ENCODE peak calls at places on chromosomes 4 and X, in ten cellular contexts. X, G, D, A, B, Q, H, W, V and T are unnamed samples.
A peak's percentile ranks its signal among the peaks of the same experiment; 100 is the strongest.

GRCh38 chrX:86806786-86807185 is 658.5 kb downstream of the DACH2 start:
- DNase-seq in A (no peak), Q (peak; percentile 56), D (no peak), B (no peak), X (peak; percentile 3), W (peak; percentile 10), G (peak; percentile 3), H (no peak), V (peak; percentile 40), T (no peak)

GRCh38 chr4:76187152-76187551 is 26.5 kb downstream of the SCARB2 start:
- DNase-seq in Q (no peak), X (no peak), A (no peak), W (no peak), H (peak; percentile 8), D (no peak), G (no peak), V (no peak), B (no peak), T (no peak)

GRCh38 chr4:113747949-113748348 is 13.6 kb downstream of the CAMK2D start:
- DNase-seq in V (no peak), W (no peak), B (no peak), A (no peak), G (no peak), H (no peak), X (no peak), Q (no peak), D (no peak), T (no peak)

GRCh38 chrX:6460893-6461490 is 73.9 kb downstream of the VCX3A start:
- DNase-seq in H (no peak), D (no peak), X (no peak), V (no peak), Q (no peak), W (no peak), A (no peak), B (no peak), G (no peak), T (no peak)

GRCh38 chr4:182975806-182976205 is 58.6 kb upstream of the DCTD start:
- DNase-seq in Q (no peak), D (no peak), G (no peak), B (no peak), W (peak; percentile 48), H (no peak), A (peak; percentile 68), V (no peak), X (peak; percentile 90), T (no peak)

GRCh38 chr4:1325681-1326635 is 21.1 kb upstream of the UVSSA start:
- DNase-seq in A (no peak), Q (no peak), B (no peak), G (no peak), H (no peak), D (no peak), V (no peak), W (no peak), X (no peak), T (no peak)

GRCh38 chr4:6917445-6918241 is 8.0 kb downstream of the TBC1D14 start:
- DNase-seq in D (peak; percentile 96), X (no peak), H (peak; percentile 94), Q (peak; percentile 76), G (peak; percentile 56), V (peak; percentile 62), A (peak; percentile 34), W (peak; percentile 26), B (no peak), T (no peak)

GRCh38 chr4:4837921-4838601 is 21.4 kb upstream of the MSX1 start:
- DNase-seq in D (peak; percentile 14), B (no peak), V (peak; percentile 69), G (no peak), H (no peak), A (no peak), W (no peak), X (peak; percentile 17), Q (no peak), T (no peak)

DNA sequence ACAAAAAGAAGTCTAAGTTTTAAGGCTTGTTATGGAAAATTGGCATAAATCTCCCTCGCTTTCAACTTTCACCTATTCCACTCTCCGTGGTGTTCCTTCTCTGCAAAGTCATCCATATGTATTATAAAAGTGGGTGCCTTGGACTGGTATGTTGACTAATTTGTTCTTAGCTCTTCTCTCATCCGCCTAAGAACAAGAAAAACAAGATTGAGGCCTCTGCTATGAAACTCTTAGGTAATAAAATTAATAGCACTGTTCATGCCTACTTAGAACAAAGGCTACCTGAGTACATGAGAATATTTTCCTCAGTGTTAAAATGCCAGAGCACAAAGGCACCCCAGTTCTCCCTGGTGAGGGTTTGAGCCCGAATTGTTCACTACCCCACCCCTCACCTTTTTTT is 1.3 kb downstream of the CNGA1 start:
- DNase-seq in G (no peak), D (no peak), V (no peak), Q (no peak), W (no peak), H (no peak), X (no peak), A (no peak), B (no peak), T (no peak)
- H3K4me3 ChIP-seq in G (no peak overlapping the region), D (no peak overlapping the region), V (no peak overlapping the region), Q (peak overlapping the region; percentile 97), W (no peak overlapping the region), H (no peak overlapping the region), X (no peak overlapping the region), A (no peak overlapping the region), B (no peak overlapping the region), T (no peak overlapping the region)

GRCh38 chrX:75045369-75045768 is 110.7 kb downstream of the ABCB7 start:
- DNase-seq in G (no peak), W (no peak), H (no peak), D (no peak), B (no peak), V (no peak), X (no peak), Q (no peak), A (no peak), T (no peak)
- H3K27ac ChIP-seq in G (no peak overlapping the region), W (no peak overlapping the region), H (no peak overlapping the region), D (no peak overlapping the region), B (no peak overlapping the region), V (no peak overlapping the region), X (no peak overlapping the region), Q (no peak overlapping the region), A (no peak overlapping the region), T (no peak overlapping the region)

GRCh38 chr4:163072222-163072621 is 94.5 kb downstream of the NAF1 start:
- DNase-seq in W (peak; percentile 18), H (no peak), G (no peak), B (no peak), D (no peak), X (no peak), A (no peak), V (no peak), Q (no peak), T (no peak)
- H3K4me1 ChIP-seq in W (no peaks in the 10 kb centered on the region), H (peaks cover 13% of the 10 kb centered on the region), G (no peaks in the 10 kb centered on the region), B (no peaks in the 10 kb centered on the region), D (no peaks in the 10 kb centered on the region), X (no peaks in the 10 kb centered on the region), A (no peaks in the 10 kb centered on the region), V (no peaks in the 10 kb centered on the region), Q (peaks cover 6% of the 10 kb centered on the region), T (no peaks in the 10 kb centered on the region)

GRCh38 chr4:21973850-21974249 is 25.3 kb upstream of the KCNIP4 start:
- DNase-seq in Q (peak; percentile 26), X (no peak), B (no peak), H (no peak), G (no peak), V (no peak), W (no peak), A (no peak), D (no peak), T (no peak)
- H3K4me3 ChIP-seq in Q (no peak overlapping the region), X (no peak overlapping the region), B (no peak overlapping the region), H (no peak overlapping the region), G (no peak overlapping the region), V (no peak overlapping the region), W (no peak overlapping the region), A (no peak overlapping the region), D (no peak overlapping the region), T (no peak overlapping the region)

DNA sequence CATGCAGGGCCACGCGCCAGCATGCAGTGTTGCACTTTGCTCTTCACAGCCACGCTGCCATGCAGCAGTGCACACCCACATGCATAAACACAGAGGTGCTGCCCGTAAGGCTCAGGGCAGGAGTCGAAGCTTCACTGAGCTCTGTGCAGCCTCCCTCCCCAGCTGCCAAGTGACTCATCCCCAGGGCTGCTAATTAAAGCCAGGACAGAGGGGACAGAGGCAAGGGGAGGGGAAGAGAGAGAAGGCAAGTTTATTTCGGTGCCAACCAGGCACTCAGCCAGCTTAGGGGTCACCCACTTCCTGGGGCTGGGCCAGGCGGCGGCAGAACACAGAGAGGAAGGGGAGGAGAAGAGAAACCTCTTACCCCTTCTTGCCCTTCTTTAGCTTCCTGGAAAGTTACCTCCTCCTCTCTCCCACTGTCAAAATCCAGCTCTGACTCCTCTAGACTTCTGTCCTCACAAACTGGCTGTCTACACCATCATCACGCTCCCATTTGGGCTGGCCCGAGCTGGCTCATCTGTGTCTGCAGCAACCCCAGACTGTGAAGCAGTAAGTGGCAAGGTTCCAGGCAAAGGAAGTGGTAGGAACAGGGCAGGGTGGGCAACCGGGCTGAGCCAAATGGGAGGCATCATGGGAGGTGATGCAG is 6.2 kb upstream of the IQSEC2 start:
- DNase-seq in X (peak; percentile 66), Q (no peak), A (peak; percentile 57), D (peak; percentile 43), H (no peak), V (no peak), B (peak; percentile 75), W (peak; percentile 63), G (peak; percentile 18), T (peak; percentile 41)
- H3K27ac ChIP-seq in X (peak overlapping the region; percentile 13), Q (no peak overlapping the region), A (peak overlapping the region; percentile 51), D (no peak overlapping the region), H (peak overlapping the region; percentile 66), V (no peak overlapping the region), B (peak overlapping the region; percentile 48), W (peak overlapping the region; percentile 63), G (no peak overlapping the region), T (peak overlapping the region; percentile 53)

DNA sequence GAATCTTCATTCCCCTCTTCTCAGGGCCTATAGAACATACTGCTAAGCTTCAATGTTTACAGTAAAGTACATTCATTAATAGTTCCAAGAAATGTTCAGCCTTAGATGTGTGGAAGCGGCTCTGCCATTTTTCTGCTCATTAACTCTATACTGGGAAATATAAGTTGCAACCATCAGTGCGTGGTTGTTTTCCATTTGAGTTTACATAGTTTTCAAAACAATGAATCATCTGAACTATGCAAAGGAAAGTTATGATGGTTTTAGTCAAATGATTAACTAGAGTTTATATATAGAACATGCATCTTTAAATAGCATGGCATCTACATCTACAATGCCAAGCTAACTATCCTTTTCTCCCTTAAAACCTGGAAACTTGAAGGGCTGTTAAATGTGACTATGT is 29.6 kb downstream of the LEF1 start:
- DNase-seq in D (no peak), B (no peak), A (no peak), V (no peak), H (no peak), X (no peak), G (no peak), W (no peak), Q (no peak), T (no peak)
- H3K4me1 ChIP-seq in D (no peaks in the 10 kb centered on the region), B (peaks cover 99% of the 10 kb centered on the region), A (peaks cover 69% of the 10 kb centered on the region), V (peaks cover 55% of the 10 kb centered on the region), H (no peaks in the 10 kb centered on the region), X (no peaks in the 10 kb centered on the region), G (peaks cover 59% of the 10 kb centered on the region), W (no peaks in the 10 kb centered on the region), Q (peaks cover 50% of the 10 kb centered on the region), T (peaks cover 100% of the 10 kb centered on the region)